ENCODE peak calls at places on chromosomes 16 and 17, in five cellular contexts. S, G, R, H and F are unnamed samples.
A peak's percentile ranks its signal among the peaks of the same experiment; 100 is the strongest.

GRCh38 chr17:47230864-47231263 is 21.7 kb downstream of the MYL4 start:
- DNase-seq in S (no peak), G (no peak), R (no peak), H (no peak), F (no peak)

GRCh38 chr17:10735251-10735650 is 5.4 kb upstream of the TMEM220 start:
- DNase-seq in S (no peak), G (no peak), R (no peak), H (no peak), F (no peak)

GRCh38 chr16:50279142-50279865 is 13.0 kb downstream of the ADCY7 start:
- DNase-seq in S (no peak), G (no peak), R (no peak), H (peak; percentile 79), F (no peak)

GRCh38 chr17:32191306-32191705 is 49.0 kb downstream of the RHOT1 start:
- DNase-seq in S (no peak), G (no peak), R (no peak), H (no peak), F (no peak)

GRCh38 chr17:79747508-79748295 is 17.0 kb downstream of the ENPP7 start:
- DNase-seq in S (no peak), G (no peak), R (peak; percentile 79), H (no peak), F (no peak)

GRCh38 chr16:88556294-88556988 is 13.8 kb upstream of the ZC3H18 start:
- DNase-seq in S (no peak), G (no peak), R (no peak), H (no peak), F (no peak)

GRCh38 chr17:68595496-68595895 is 5.7 kb downstream of the FAM20A start:
- DNase-seq in S (no peak), G (no peak), R (no peak), H (no peak), F (no peak)

GRCh38 chr16:69490707-69491324 is 66.4 kb downstream of the CYB5B start:
- DNase-seq in S (no peak), G (no peak), R (no peak), H (no peak), F (no peak)

GRCh38 chr17:78237403-78238012 is 6.1 kb downstream of the TMEM235 start:
- DNase-seq in S (no peak), G (no peak), R (no peak), H (no peak), F (no peak)

GRCh38 chr17:82236142-82236971 is 7.5 kb downstream of the SLC16A3 start:
- DNase-seq in S (peak; percentile 71), G (no peak), R (peak; percentile 84), H (peak; percentile 74), F (no peak)

GRCh38 chr16:24686678-24687077 is 42.8 kb upstream of the TNRC6A start:
- DNase-seq in S (no peak), G (no peak), R (peak; percentile 36), H (no peak), F (no peak)

GRCh38 chr17:77455111-77455877 is 314.5 kb downstream of the SEC14L1 start:
- DNase-seq in S (no peak), G (no peak), R (no peak), H (no peak), F (no peak)

GRCh38 chr16:68936729-68937631 is 93.6 kb downstream of the TANGO6 start:
- DNase-seq in S (no peak), G (peak; percentile 98), R (no peak), H (no peak), F (no peak)

GRCh38 chr17:54876656-54877195 is 23.9 kb upstream of the TOM1L1 start:
- DNase-seq in S (no peak), G (no peak), R (peak; percentile 26), H (no peak), F (no peak)

GRCh38 chr17:79960788-79961522 is 74.7 kb downstream of the TBC1D16 start:
- DNase-seq in S (no peak), G (no peak), R (no peak), H (no peak), F (no peak)

GRCh38 chr17:50853015-50853615 is 13.0 kb downstream of the TOB1 start:
- DNase-seq in S (no peak), G (no peak), R (no peak), H (no peak), F (peak; percentile 39)

GRCh38 chr17:13420294-13421277 is 181.1 kb downstream of the HS3ST3A1 start:
- DNase-seq in S (no peak), G (peak; percentile 43), R (no peak), H (no peak), F (peak; percentile 10)

GRCh38 chr16:49382916-49383315 is 9.3 kb downstream of the C16orf78 start:
- DNase-seq in S (no peak), G (no peak), R (peak; percentile 77), H (no peak), F (peak; percentile 25)

GRCh38 chr16:67666032-67666537 is 465 bp downstream of the ENKD1 start:
- DNase-seq in S (no peak), G (no peak), R (peak; percentile 77), H (peak; percentile 68), F (peak; percentile 63)

GRCh38 chr17:538096-538973 is 176.3 kb downstream of the VPS53 start:
- DNase-seq in S (no peak), G (no peak), R (peak; percentile 43), H (no peak), F (no peak)

GRCh38 chr16:79437764-79438728 is 162.5 kb downstream of the MAF start:
- DNase-seq in S (no peak), G (no peak), R (peak; percentile 44), H (peak; percentile 33), F (no peak)

GRCh38 chr17:78537217-78537860 is 39.9 kb downstream of the DNAH17 start:
- DNase-seq in S (no peak), G (peak; percentile 55), R (no peak), H (no peak), F (no peak)

GRCh38 chr17:2177235-2177811 is 122.4 kb downstream of the HIC1 start:
- DNase-seq in S (no peak), G (peak; percentile 77), R (no peak), H (no peak), F (no peak)

GRCh38 chr16:89071686-89072182 is 21.9 kb upstream of the ACSF3 start:
- DNase-seq in S (no peak), G (no peak), R (no peak), H (no peak), F (no peak)

GRCh38 chr17:64448665-64449512 is at the start of gene MILR1:
- DNase-seq in S (no peak), G (peak; percentile 30), R (no peak), H (peak; percentile 72), F (no peak)

GRCh38 chr17:60548990-60549389 is 22.9 kb upstream of the APPBP2 start:
- DNase-seq in S (no peak), G (no peak), R (no peak), H (no peak), F (no peak)

GRCh38 chr17:43367588-43368242 is 31.1 kb upstream of the ARL4D start:
- DNase-seq in S (no peak), G (peak; percentile 63), R (peak; percentile 68), H (no peak), F (peak; percentile 79)

GRCh38 chr16:78656887-78657286 is 557.4 kb downstream of the WWOX start:
- DNase-seq in S (no peak), G (no peak), R (no peak), H (no peak), F (no peak)

GRCh38 chr17:31329221-31329620 is 7.8 kb upstream of the EVI2A start:
- DNase-seq in S (no peak), G (no peak), R (no peak), H (no peak), F (no peak)

GRCh38 chr17:46903762-46904672 is 18.9 kb upstream of the GOSR2 start:
- DNase-seq in S (no peak), G (no peak), R (no peak), H (no peak), F (no peak)

GRCh38 chr16:56632160-56632847 is at the start of gene MT1M:
- DNase-seq in S (no peak), G (no peak), R (peak; percentile 74), H (peak; percentile 79), F (no peak)

GRCh38 chr16:56631197-56631596 is 1.3 kb upstream of the MT1M start:
- DNase-seq in S (no peak), G (no peak), R (no peak), H (no peak), F (no peak)

GRCh38 chr16:56631832-56632159 is 663 bp upstream of the MT1M start:
- DNase-seq in S (no peak), G (no peak), R (no peak), H (no peak), F (no peak)

GRCh38 chr16:56633535-56633934 is 1.1 kb downstream of the MT1M start:
- DNase-seq in S (no peak), G (no peak), R (no peak), H (no peak), F (no peak)

DNA sequence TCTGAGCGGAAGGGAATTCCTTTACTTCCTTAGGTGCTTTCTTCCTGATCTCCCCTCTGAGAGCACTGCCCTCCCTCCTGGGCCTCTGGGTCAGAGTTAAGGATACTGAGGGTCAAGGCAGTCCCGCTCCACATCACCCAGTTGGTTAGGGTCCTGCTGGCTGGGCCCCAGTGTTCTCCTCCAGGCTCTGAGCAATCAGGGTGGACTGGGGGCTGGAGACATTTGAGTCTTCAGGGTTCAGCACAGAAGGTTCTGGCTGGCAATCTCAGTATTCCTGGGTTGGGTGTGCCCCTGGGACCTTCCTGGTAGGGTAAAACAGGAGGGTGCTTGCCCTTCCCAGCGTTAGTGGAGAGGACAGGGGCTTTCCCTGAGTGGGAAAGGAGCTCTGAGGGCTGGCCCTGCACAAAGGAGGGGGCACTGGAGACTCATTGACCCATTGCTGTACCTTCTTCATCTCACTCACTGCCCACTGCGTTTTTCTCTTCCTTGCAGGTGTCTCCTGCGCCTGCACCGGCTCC is 448 bp downstream of the MT1M start:
- DNase-seq in S (no peak), G (no peak), R (no peak), H (no peak), F (no peak)
- H3K27me3 ChIP-seq in S (peaks cover 35% of the 10 kb centered on the region), G (peaks cover 61% of the 10 kb centered on the region), R (peaks cover 100% of the 10 kb centered on the region), H (no peaks in the 10 kb centered on the region), F (peaks cover 10% of the 10 kb centered on the region)

GRCh38 chr17:6239237-6239798 is 169.1 kb downstream of the WSCD1 start:
- DNase-seq in S (no peak), G (no peak), R (peak; percentile 21), H (no peak), F (no peak)
- H3K27me3 ChIP-seq in S (no peaks in the 10 kb centered on the region), G (peaks cover 29% of the 10 kb centered on the region), R (no peaks in the 10 kb centered on the region), H (no peaks in the 10 kb centered on the region), F (no peaks in the 10 kb centered on the region)

GRCh38 chr17:33696102-33696501 is 403.0 kb upstream of the ASIC2 start:
- DNase-seq in S (no peak), G (no peak), R (no peak), H (no peak), F (no peak)

GRCh38 chr17:33701910-33702309 is 408.8 kb upstream of the ASIC2 start:
- DNase-seq in S (no peak), G (no peak), R (no peak), H (no peak), F (no peak)

GRCh38 chr17:33697557-33697956 is 404.5 kb upstream of the ASIC2 start:
- DNase-seq in S (no peak), G (no peak), R (no peak), H (no peak), F (no peak)
- H3K27me3 ChIP-seq in S (no peaks in the 10 kb centered on the region), G (no peaks in the 10 kb centered on the region), R (no peaks in the 10 kb centered on the region), H (no peaks in the 10 kb centered on the region), F (no peaks in the 10 kb centered on the region)

DNA sequence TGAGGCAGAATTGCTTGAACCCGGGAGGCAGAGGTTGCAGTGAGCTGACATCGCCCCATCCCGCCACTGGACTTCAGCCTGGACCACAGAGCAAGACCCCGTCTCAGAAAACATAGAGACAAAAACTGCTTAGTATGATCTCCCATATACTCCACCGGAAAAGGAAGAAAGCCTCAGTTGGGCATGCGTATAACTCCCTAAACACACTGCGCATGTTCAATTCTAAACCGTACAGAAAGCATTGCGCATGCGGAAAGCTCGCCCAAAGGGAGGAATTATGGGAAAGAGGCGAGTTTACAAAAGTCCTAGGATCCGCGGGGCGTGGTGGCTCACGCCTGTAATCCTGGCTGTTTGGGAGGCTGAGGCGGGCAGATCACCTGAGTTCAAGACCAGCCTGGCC is 312.7 kb upstream of the ERCC4 start:
- DNase-seq in S (no peak), G (no peak), R (no peak), H (no peak), F (no peak)
- H3K27me3 ChIP-seq in S (no peaks in the 10 kb centered on the region), G (no peaks in the 10 kb centered on the region), R (no peaks in the 10 kb centered on the region), H (no peaks in the 10 kb centered on the region), F (no peaks in the 10 kb centered on the region)